ENCODE peak calls at places on chromosomes 16 and 17, in five cellular contexts. One of them, this sample, is unnamed.

GRCh38 chr17:34125010-34125409 is 130.1 kb upstream of the CCL2 start:
- DNase-seq in stimulated activated CD4-positive, alpha-beta T cell treated with anti-CD3 and anti-CD28 coated beads, Interleukin-1b, Interleukin-23, amount 100 ng/mL, for 1 hour: no peak
- DNase-seq in NCI-H2029 treated with DMSO at 0.1 percent for 48 hours: no peak
- DNase-seq in activated CD4-positive, CD25-positive, alpha-beta regulatory T cell treated with anti-CD3 and anti-CD28 coated beads, Interleukin-2, amount 50 U/mL, for 16 hours: no peak
- DNase-seq in left kidney: no peak
- DNase-seq in this sample: no peak

GRCh38 chr16:89529097-89529496 is 20.9 kb downstream of the SPG7 start:
- DNase-seq in left kidney: no peak
- DNase-seq in activated CD4-positive, CD25-positive, alpha-beta regulatory T cell treated with anti-CD3 and anti-CD28 coated beads, Interleukin-2, amount 50 U/mL, for 16 hours: no peak
- DNase-seq in stimulated activated CD4-positive, alpha-beta T cell treated with anti-CD3 and anti-CD28 coated beads, Interleukin-1b, Interleukin-23, amount 100 ng/mL, for 1 hour: no peak
- DNase-seq in NCI-H2029 treated with DMSO at 0.1 percent for 48 hours: no peak
- DNase-seq in this sample: no peak

GRCh38 chr16:25030420-25031131 is 15.4 kb upstream of the ARHGAP17 start:
- DNase-seq in stimulated activated CD4-positive, alpha-beta T cell treated with anti-CD3 and anti-CD28 coated beads, Interleukin-1b, Interleukin-23, amount 100 ng/mL, for 1 hour: no peak
- DNase-seq in left kidney: no peak
- DNase-seq in activated CD4-positive, CD25-positive, alpha-beta regulatory T cell treated with anti-CD3 and anti-CD28 coated beads, Interleukin-2, amount 50 U/mL, for 16 hours: no peak
- DNase-seq in NCI-H2029 treated with DMSO at 0.1 percent for 48 hours: no peak
- DNase-seq in this sample: no peak

GRCh38 chr17:48244121-48244711 is 136.7 kb downstream of the SNX11 start:
- DNase-seq in left kidney: peak
- DNase-seq in stimulated activated CD4-positive, alpha-beta T cell treated with anti-CD3 and anti-CD28 coated beads, Interleukin-1b, Interleukin-23, amount 100 ng/mL, for 1 hour: no peak
- DNase-seq in NCI-H2029 treated with DMSO at 0.1 percent for 48 hours: no peak
- DNase-seq in activated CD4-positive, CD25-positive, alpha-beta regulatory T cell treated with anti-CD3 and anti-CD28 coated beads, Interleukin-2, amount 50 U/mL, for 16 hours: no peak
- DNase-seq in this sample: no peak

GRCh38 chr16:89131783-89132182 is 38.1 kb downstream of the ACSF3 start:
- DNase-seq in activated CD4-positive, CD25-positive, alpha-beta regulatory T cell treated with anti-CD3 and anti-CD28 coated beads, Interleukin-2, amount 50 U/mL, for 16 hours: no peak
- DNase-seq in NCI-H2029 treated with DMSO at 0.1 percent for 48 hours: no peak
- DNase-seq in left kidney: no peak
- DNase-seq in stimulated activated CD4-positive, alpha-beta T cell treated with anti-CD3 and anti-CD28 coated beads, Interleukin-1b, Interleukin-23, amount 100 ng/mL, for 1 hour: no peak
- DNase-seq in this sample: no peak

GRCh38 chr17:76700627-76701470 is 9.9 kb downstream of the MXRA7 start:
- DNase-seq in stimulated activated CD4-positive, alpha-beta T cell treated with anti-CD3 and anti-CD28 coated beads, Interleukin-1b, Interleukin-23, amount 100 ng/mL, for 1 hour: no peak
- DNase-seq in activated CD4-positive, CD25-positive, alpha-beta regulatory T cell treated with anti-CD3 and anti-CD28 coated beads, Interleukin-2, amount 50 U/mL, for 16 hours: no peak
- DNase-seq in NCI-H2029 treated with DMSO at 0.1 percent for 48 hours: no peak
- DNase-seq in left kidney: peak
- DNase-seq in this sample: no peak

GRCh38 chr16:82045471-82046178 is 10.6 kb downstream of the HSD17B2 start:
- DNase-seq in NCI-H2029 treated with DMSO at 0.1 percent for 48 hours: no peak
- DNase-seq in stimulated activated CD4-positive, alpha-beta T cell treated with anti-CD3 and anti-CD28 coated beads, Interleukin-1b, Interleukin-23, amount 100 ng/mL, for 1 hour: no peak
- DNase-seq in left kidney: peak
- DNase-seq in activated CD4-positive, CD25-positive, alpha-beta regulatory T cell treated with anti-CD3 and anti-CD28 coated beads, Interleukin-2, amount 50 U/mL, for 16 hours: no peak
- DNase-seq in this sample: no peak

GRCh38 chr16:82344157-82344556 is 174.1 kb upstream of the MPHOSPH6 start:
- DNase-seq in activated CD4-positive, CD25-positive, alpha-beta regulatory T cell treated with anti-CD3 and anti-CD28 coated beads, Interleukin-2, amount 50 U/mL, for 16 hours: no peak
- DNase-seq in stimulated activated CD4-positive, alpha-beta T cell treated with anti-CD3 and anti-CD28 coated beads, Interleukin-1b, Interleukin-23, amount 100 ng/mL, for 1 hour: no peak
- DNase-seq in left kidney: peak
- DNase-seq in NCI-H2029 treated with DMSO at 0.1 percent for 48 hours: no peak
- DNase-seq in this sample: no peak

GRCh38 chr17:29214215-29215146 is 32.2 kb upstream of the CRYBA1 start:
- DNase-seq in NCI-H2029 treated with DMSO at 0.1 percent for 48 hours: no peak
- DNase-seq in stimulated activated CD4-positive, alpha-beta T cell treated with anti-CD3 and anti-CD28 coated beads, Interleukin-1b, Interleukin-23, amount 100 ng/mL, for 1 hour: no peak
- DNase-seq in left kidney: no peak
- DNase-seq in activated CD4-positive, CD25-positive, alpha-beta regulatory T cell treated with anti-CD3 and anti-CD28 coated beads, Interleukin-2, amount 50 U/mL, for 16 hours: no peak
- DNase-seq in this sample: no peak

GRCh38 chr16:89388536-89388935 is 101.8 kb downstream of the ANKRD11 start:
- DNase-seq in left kidney: no peak
- DNase-seq in NCI-H2029 treated with DMSO at 0.1 percent for 48 hours: no peak
- DNase-seq in activated CD4-positive, CD25-positive, alpha-beta regulatory T cell treated with anti-CD3 and anti-CD28 coated beads, Interleukin-2, amount 50 U/mL, for 16 hours: no peak
- DNase-seq in stimulated activated CD4-positive, alpha-beta T cell treated with anti-CD3 and anti-CD28 coated beads, Interleukin-1b, Interleukin-23, amount 100 ng/mL, for 1 hour: no peak
- DNase-seq in this sample: no peak

GRCh38 chr16:82629441-82630027 is 2.8 kb downstream of the CDH13 start:
- DNase-seq in activated CD4-positive, CD25-positive, alpha-beta regulatory T cell treated with anti-CD3 and anti-CD28 coated beads, Interleukin-2, amount 50 U/mL, for 16 hours: no peak
- DNase-seq in left kidney: no peak
- DNase-seq in NCI-H2029 treated with DMSO at 0.1 percent for 48 hours: no peak
- DNase-seq in stimulated activated CD4-positive, alpha-beta T cell treated with anti-CD3 and anti-CD28 coated beads, Interleukin-1b, Interleukin-23, amount 100 ng/mL, for 1 hour: no peak
- DNase-seq in this sample: no peak

GRCh38 chr16:57993452-57993851 is 7.0 kb downstream of the ZNF319 start:
- DNase-seq in left kidney: no peak
- DNase-seq in activated CD4-positive, CD25-positive, alpha-beta regulatory T cell treated with anti-CD3 and anti-CD28 coated beads, Interleukin-2, amount 50 U/mL, for 16 hours: no peak
- DNase-seq in stimulated activated CD4-positive, alpha-beta T cell treated with anti-CD3 and anti-CD28 coated beads, Interleukin-1b, Interleukin-23, amount 100 ng/mL, for 1 hour: no peak
- DNase-seq in NCI-H2029 treated with DMSO at 0.1 percent for 48 hours: no peak
- DNase-seq in this sample: no peak

GRCh38 chr16:29943846-29944669 is 17.8 kb upstream of the TMEM219 start:
- DNase-seq in stimulated activated CD4-positive, alpha-beta T cell treated with anti-CD3 and anti-CD28 coated beads, Interleukin-1b, Interleukin-23, amount 100 ng/mL, for 1 hour: no peak
- DNase-seq in left kidney: peak
- DNase-seq in activated CD4-positive, CD25-positive, alpha-beta regulatory T cell treated with anti-CD3 and anti-CD28 coated beads, Interleukin-2, amount 50 U/mL, for 16 hours: no peak
- DNase-seq in NCI-H2029 treated with DMSO at 0.1 percent for 48 hours: no peak
- DNase-seq in this sample: no peak

GRCh38 chr17:3723556-3724372 is at the start of gene HASPIN:
- DNase-seq in stimulated activated CD4-positive, alpha-beta T cell treated with anti-CD3 and anti-CD28 coated beads, Interleukin-1b, Interleukin-23, amount 100 ng/mL, for 1 hour: peak
- DNase-seq in activated CD4-positive, CD25-positive, alpha-beta regulatory T cell treated with anti-CD3 and anti-CD28 coated beads, Interleukin-2, amount 50 U/mL, for 16 hours: peak
- DNase-seq in left kidney: peak
- DNase-seq in NCI-H2029 treated with DMSO at 0.1 percent for 48 hours: peak
- DNase-seq in this sample: peak

GRCh38 chr16:17101646-17102045 is 369.1 kb downstream of the XYLT1 start:
- DNase-seq in NCI-H2029 treated with DMSO at 0.1 percent for 48 hours: no peak
- DNase-seq in stimulated activated CD4-positive, alpha-beta T cell treated with anti-CD3 and anti-CD28 coated beads, Interleukin-1b, Interleukin-23, amount 100 ng/mL, for 1 hour: no peak
- DNase-seq in activated CD4-positive, CD25-positive, alpha-beta regulatory T cell treated with anti-CD3 and anti-CD28 coated beads, Interleukin-2, amount 50 U/mL, for 16 hours: no peak
- DNase-seq in left kidney: no peak
- DNase-seq in this sample: no peak

GRCh38 chr16:2752850-2753522 is 548 bp downstream of the SRRM2 start:
- DNase-seq in stimulated activated CD4-positive, alpha-beta T cell treated with anti-CD3 and anti-CD28 coated beads, Interleukin-1b, Interleukin-23, amount 100 ng/mL, for 1 hour: peak
- DNase-seq in activated CD4-positive, CD25-positive, alpha-beta regulatory T cell treated with anti-CD3 and anti-CD28 coated beads, Interleukin-2, amount 50 U/mL, for 16 hours: no peak
- DNase-seq in NCI-H2029 treated with DMSO at 0.1 percent for 48 hours: peak
- DNase-seq in left kidney: peak
- DNase-seq in this sample: no peak

GRCh38 chr16:35196313-35196712 is 1736.9 kb downstream of the TP53TG3F start:
- DNase-seq in left kidney: no peak
- DNase-seq in stimulated activated CD4-positive, alpha-beta T cell treated with anti-CD3 and anti-CD28 coated beads, Interleukin-1b, Interleukin-23, amount 100 ng/mL, for 1 hour: no peak
- DNase-seq in NCI-H2029 treated with DMSO at 0.1 percent for 48 hours: no peak
- DNase-seq in activated CD4-positive, CD25-positive, alpha-beta regulatory T cell treated with anti-CD3 and anti-CD28 coated beads, Interleukin-2, amount 50 U/mL, for 16 hours: no peak
- DNase-seq in this sample: no peak

GRCh38 chr17:1931759-1932579 is 93.2 kb downstream of the RTN4RL1 start:
- DNase-seq in left kidney: peak
- DNase-seq in NCI-H2029 treated with DMSO at 0.1 percent for 48 hours: no peak
- DNase-seq in stimulated activated CD4-positive, alpha-beta T cell treated with anti-CD3 and anti-CD28 coated beads, Interleukin-1b, Interleukin-23, amount 100 ng/mL, for 1 hour: no peak
- DNase-seq in activated CD4-positive, CD25-positive, alpha-beta regulatory T cell treated with anti-CD3 and anti-CD28 coated beads, Interleukin-2, amount 50 U/mL, for 16 hours: no peak
- DNase-seq in this sample: no peak

GRCh38 chr16:20611350-20611902 is 35.3 kb upstream of the ACSM2B start:
- DNase-seq in left kidney: no peak
- DNase-seq in activated CD4-positive, CD25-positive, alpha-beta regulatory T cell treated with anti-CD3 and anti-CD28 coated beads, Interleukin-2, amount 50 U/mL, for 16 hours: no peak
- DNase-seq in stimulated activated CD4-positive, alpha-beta T cell treated with anti-CD3 and anti-CD28 coated beads, Interleukin-1b, Interleukin-23, amount 100 ng/mL, for 1 hour: no peak
- DNase-seq in NCI-H2029 treated with DMSO at 0.1 percent for 48 hours: peak
- DNase-seq in this sample: no peak

GRCh38 chr17:36198831-36199465 is 2.4 kb upstream of the CCL3L1 start:
- DNase-seq in NCI-H2029 treated with DMSO at 0.1 percent for 48 hours: no peak
- DNase-seq in activated CD4-positive, CD25-positive, alpha-beta regulatory T cell treated with anti-CD3 and anti-CD28 coated beads, Interleukin-2, amount 50 U/mL, for 16 hours: no peak
- DNase-seq in stimulated activated CD4-positive, alpha-beta T cell treated with anti-CD3 and anti-CD28 coated beads, Interleukin-1b, Interleukin-23, amount 100 ng/mL, for 1 hour: no peak
- DNase-seq in left kidney: no peak
- DNase-seq in this sample: no peak

GRCh38 chr16:67399218-67399733 is 6.0 kb upstream of the TPPP3 start:
- DNase-seq in left kidney: peak
- DNase-seq in NCI-H2029 treated with DMSO at 0.1 percent for 48 hours: no peak
- DNase-seq in stimulated activated CD4-positive, alpha-beta T cell treated with anti-CD3 and anti-CD28 coated beads, Interleukin-1b, Interleukin-23, amount 100 ng/mL, for 1 hour: peak
- DNase-seq in activated CD4-positive, CD25-positive, alpha-beta regulatory T cell treated with anti-CD3 and anti-CD28 coated beads, Interleukin-2, amount 50 U/mL, for 16 hours: no peak
- DNase-seq in this sample: peak

GRCh38 chr16:88453621-88454314 is 688 bp downstream of the ZFPM1 start:
- DNase-seq in NCI-H2029 treated with DMSO at 0.1 percent for 48 hours: no peak
- DNase-seq in activated CD4-positive, CD25-positive, alpha-beta regulatory T cell treated with anti-CD3 and anti-CD28 coated beads, Interleukin-2, amount 50 U/mL, for 16 hours: no peak
- DNase-seq in left kidney: peak
- DNase-seq in stimulated activated CD4-positive, alpha-beta T cell treated with anti-CD3 and anti-CD28 coated beads, Interleukin-1b, Interleukin-23, amount 100 ng/mL, for 1 hour: no peak
- DNase-seq in this sample: peak

GRCh38 chr17:67992541-67993152 is 3.6 kb downstream of the C17orf58 start:
- DNase-seq in activated CD4-positive, CD25-positive, alpha-beta regulatory T cell treated with anti-CD3 and anti-CD28 coated beads, Interleukin-2, amount 50 U/mL, for 16 hours: no peak
- DNase-seq in left kidney: no peak
- DNase-seq in NCI-H2029 treated with DMSO at 0.1 percent for 48 hours: no peak
- DNase-seq in stimulated activated CD4-positive, alpha-beta T cell treated with anti-CD3 and anti-CD28 coated beads, Interleukin-1b, Interleukin-23, amount 100 ng/mL, for 1 hour: no peak
- DNase-seq in this sample: peak

GRCh38 chr16:48971571-48972071 is 310.0 kb downstream of the CBLN1 start:
- DNase-seq in NCI-H2029 treated with DMSO at 0.1 percent for 48 hours: no peak
- DNase-seq in activated CD4-positive, CD25-positive, alpha-beta regulatory T cell treated with anti-CD3 and anti-CD28 coated beads, Interleukin-2, amount 50 U/mL, for 16 hours: no peak
- DNase-seq in left kidney: no peak
- DNase-seq in stimulated activated CD4-positive, alpha-beta T cell treated with anti-CD3 and anti-CD28 coated beads, Interleukin-1b, Interleukin-23, amount 100 ng/mL, for 1 hour: no peak
- DNase-seq in this sample: no peak

GRCh38 chr16:81036751-81037350 is 1.2 kb downstream of the ATMIN start:
- DNase-seq in stimulated activated CD4-positive, alpha-beta T cell treated with anti-CD3 and anti-CD28 coated beads, Interleukin-1b, Interleukin-23, amount 100 ng/mL, for 1 hour: no peak
- DNase-seq in activated CD4-positive, CD25-positive, alpha-beta regulatory T cell treated with anti-CD3 and anti-CD28 coated beads, Interleukin-2, amount 50 U/mL, for 16 hours: no peak
- DNase-seq in left kidney: no peak
- DNase-seq in NCI-H2029 treated with DMSO at 0.1 percent for 48 hours: no peak
- DNase-seq in this sample: no peak

GRCh38 chr17:3771140-3771539 is 29.8 kb downstream of the ITGAE start:
- DNase-seq in stimulated activated CD4-positive, alpha-beta T cell treated with anti-CD3 and anti-CD28 coated beads, Interleukin-1b, Interleukin-23, amount 100 ng/mL, for 1 hour: no peak
- DNase-seq in activated CD4-positive, CD25-positive, alpha-beta regulatory T cell treated with anti-CD3 and anti-CD28 coated beads, Interleukin-2, amount 50 U/mL, for 16 hours: no peak
- DNase-seq in NCI-H2029 treated with DMSO at 0.1 percent for 48 hours: no peak
- DNase-seq in left kidney: peak
- DNase-seq in this sample: no peak

GRCh38 chr17:78269893-78270490 is 38.6 kb downstream of the TMEM235 start:
- DNase-seq in stimulated activated CD4-positive, alpha-beta T cell treated with anti-CD3 and anti-CD28 coated beads, Interleukin-1b, Interleukin-23, amount 100 ng/mL, for 1 hour: no peak
- DNase-seq in NCI-H2029 treated with DMSO at 0.1 percent for 48 hours: no peak
- DNase-seq in left kidney: peak
- DNase-seq in activated CD4-positive, CD25-positive, alpha-beta regulatory T cell treated with anti-CD3 and anti-CD28 coated beads, Interleukin-2, amount 50 U/mL, for 16 hours: no peak
- DNase-seq in this sample: no peak

GRCh38 chr17:55563363-55563762 is 52.1 kb upstream of the SMIM36 start:
- DNase-seq in left kidney: no peak
- DNase-seq in stimulated activated CD4-positive, alpha-beta T cell treated with anti-CD3 and anti-CD28 coated beads, Interleukin-1b, Interleukin-23, amount 100 ng/mL, for 1 hour: no peak
- DNase-seq in activated CD4-positive, CD25-positive, alpha-beta regulatory T cell treated with anti-CD3 and anti-CD28 coated beads, Interleukin-2, amount 50 U/mL, for 16 hours: no peak
- DNase-seq in NCI-H2029 treated with DMSO at 0.1 percent for 48 hours: no peak
- DNase-seq in this sample: no peak

This sample was measured in activated effector memory CD4-positive, alpha-beta T cell treated with anti-CD3 and anti-CD28 coated beads, Interleukin-2, amount 50 U/mL, for 16 hours.